ENCODE peak calls at places on chromosomes 5 and 9, in six cellular contexts. C, N, B, O, X and E are unnamed samples.

GRCh38 chr9:136023401-136024225 is 62.4 kb upstream of the UBAC1 start:
- DNase-seq in C (peak; percentile 43), O (no peak), N (no peak), B (peak; percentile 86), X (peak; percentile 66), E (no peak)

GRCh38 chr5:174900176-174900692 is 175.9 kb downstream of the MSX2 start:
- DNase-seq in O (no peak), C (no peak), B (no peak), N (no peak), X (no peak), E (peak; percentile 4)

GRCh38 chr5:102590467-102590866 is 91.7 kb upstream of the SLCO6A1 start:
- DNase-seq in X (no peak), C (no peak), N (no peak), O (no peak), B (no peak), E (no peak)

GRCh38 chr9:93267681-93268505 is 84.0 kb downstream of the WNK2 start:
- DNase-seq in X (no peak), O (no peak), C (no peak), B (peak; percentile 69), N (no peak), E (no peak)

GRCh38 chr5:170070556-170071412 is 34.9 kb upstream of the FOXI1 start:
- DNase-seq in O (peak; percentile 16), X (no peak), N (no peak), C (peak; percentile 56), B (no peak), E (peak; percentile 37)

GRCh38 chr9:69035438-69036316 is at the start of gene FXN:
- DNase-seq in C (peak; percentile 85), O (peak; percentile 56), B (peak; percentile 98), X (peak; percentile 86), N (peak; percentile 81), E (peak; percentile 85)

GRCh38 chr9:137237759-137238726 is 3.0 kb upstream of the TUBB4B start:
- DNase-seq in O (no peak), X (no peak), B (no peak), C (no peak), N (no peak), E (no peak)

GRCh38 chr9:4804531-4805016 is 11.8 kb downstream of the RCL1 start:
- DNase-seq in N (no peak), O (no peak), B (no peak), C (no peak), X (no peak), E (no peak)

GRCh38 chr5:143428155-143428554 is 24.7 kb upstream of the NR3C1 start:
- DNase-seq in B (no peak), C (no peak), O (no peak), X (no peak), N (no peak), E (no peak)

GRCh38 chr5:136631176-136631575 is 265.8 kb upstream of the TRPC7 start:
- DNase-seq in O (no peak), X (no peak), C (peak; percentile 40), B (no peak), N (no peak), E (no peak)

GRCh38 chr5:66856041-66856805 is 260.0 kb downstream of the MAST4 start:
- DNase-seq in X (no peak), B (peak; percentile 18), C (peak; percentile 58), N (no peak), O (no peak), E (no peak)

GRCh38 chr9:115194216-115194615 is 76.3 kb upstream of the TNC start:
- DNase-seq in O (no peak), N (no peak), X (no peak), B (no peak), C (no peak), E (no peak)

GRCh38 chr5:146344155-146345118 is 5.8 kb downstream of the POU4F3 start:
- DNase-seq in O (no peak), N (no peak), B (peak; percentile 82), X (no peak), C (no peak), E (no peak)

GRCh38 chr9:8863064-8863463 is 1063.5 kb upstream of the DMAC1 start:
- DNase-seq in O (no peak), X (no peak), N (no peak), B (no peak), C (no peak), E (no peak)

GRCh38 chr5:172525633-172526360 is 71.5 kb upstream of the SH3PXD2B start:
- DNase-seq in C (no peak), O (no peak), N (no peak), B (no peak), X (no peak), E (no peak)

GRCh38 chr9:95108777-95109176 is 208.7 kb downstream of the FANCC start:
- DNase-seq in C (no peak), N (no peak), X (no peak), O (no peak), B (no peak), E (no peak)

GRCh38 chr9:94300470-94301301 is 27.8 kb downstream of the NUTM2F start:
- DNase-seq in O (no peak), C (no peak), X (no peak), B (no peak), N (no peak), E (no peak)

GRCh38 chr5:173878224-173878967 is 9.8 kb upstream of the CPEB4 start:
- DNase-seq in C (peak; percentile 29), B (no peak), X (no peak), N (no peak), O (no peak), E (no peak)

GRCh38 chr5:31383734-31384133 is 148.2 kb downstream of the DROSHA start:
- DNase-seq in O (no peak), C (peak; percentile 39), N (no peak), X (no peak), B (no peak), E (no peak)

GRCh38 chr9:89463986-89464901 is 33.7 kb downstream of the SEMA4D start:
- DNase-seq in N (peak; percentile 92), C (no peak), X (no peak), O (no peak), B (peak; percentile 32), E (no peak)

GRCh38 chr5:103743455-103743854 is 180.9 kb upstream of the NUDT12 start:
- DNase-seq in X (no peak), O (no peak), C (no peak), N (no peak), B (no peak), E (no peak)
- H3K27me3 ChIP-seq in X (no peaks in the 10 kb centered on the region), O (no peaks in the 10 kb centered on the region), C (no peaks in the 10 kb centered on the region), N (no peaks in the 10 kb centered on the region), B (peaks cover 30% of the 10 kb centered on the region), E (no peaks in the 10 kb centered on the region)

GRCh38 chr9:113875917-113876805 is at the start of gene ZNF618:
- DNase-seq in O (no peak), B (peak; percentile 97), N (no peak), C (peak; percentile 42), X (peak; percentile 55), E (peak; percentile 62)
- H3K4me1 ChIP-seq in O (peaks cover 8% of the 10 kb centered on the region), B (peaks cover 25% of the 10 kb centered on the region), N (no peaks in the 10 kb centered on the region), C (peaks cover 27% of the 10 kb centered on the region), X (peaks cover 3% of the 10 kb centered on the region), E (peaks cover 14% of the 10 kb centered on the region)

GRCh38 chr5:1851290-1851934 is 31.3 kb downstream of the IRX4 start:
- DNase-seq in C (no peak), X (no peak), B (no peak), N (no peak), O (no peak), E (no peak)

GRCh38 chr5:1852324-1852947 is 30.3 kb downstream of the IRX4 start:
- DNase-seq in B (no peak), C (no peak), O (no peak), N (no peak), X (no peak), E (no peak)

GRCh38 chr5:1855075-1855474 is 27.6 kb downstream of the IRX4 start:
- DNase-seq in O (no peak), B (no peak), X (no peak), C (no peak), N (no peak), E (no peak)

GRCh38 chr5:1855573-1855972 is 27.2 kb downstream of the IRX4 start:
- DNase-seq in C (no peak), O (no peak), X (no peak), B (no peak), N (no peak), E (no peak)

GRCh38 chr5:1853531-1853930 is 29.2 kb downstream of the IRX4 start:
- DNase-seq in C (no peak), N (no peak), X (no peak), O (no peak), B (no peak), E (no peak)
- H3K27me3 ChIP-seq in C (peaks cover 17% of the 10 kb centered on the region), N (peaks cover 25% of the 10 kb centered on the region), X (no peaks in the 10 kb centered on the region), O (peaks cover 4% of the 10 kb centered on the region), B (peaks cover 34% of the 10 kb centered on the region), E (peaks cover 80% of the 10 kb centered on the region)

GRCh38 chr9:90808226-90808797 is 6.7 kb downstream of the SYK start:
- DNase-seq in N (no peak), O (no peak), B (no peak), C (no peak), X (no peak), E (no peak)

GRCh38 chr9:90802534-90802933 is 915 bp downstream of the SYK start:
- DNase-seq in X (no peak), B (no peak), O (no peak), C (no peak), N (no peak), E (no peak)

GRCh38 chr9:90807006-90807405 is 5.4 kb downstream of the SYK start:
- DNase-seq in O (no peak), B (no peak), C (no peak), X (no peak), N (no peak), E (no peak)

GRCh38 chr9:90803860-90804593 is 2.4 kb downstream of the SYK start:
- DNase-seq in C (no peak), O (no peak), N (no peak), B (no peak), X (no peak), E (peak; percentile 41)

GRCh38 chr9:90805006-90805993 is 3.7 kb downstream of the SYK start:
- DNase-seq in N (no peak), C (no peak), O (no peak), B (peak; percentile 83), X (no peak), E (peak; percentile 42)
- H3K4me1 ChIP-seq in N (no peaks in the 10 kb centered on the region), C (no peaks in the 10 kb centered on the region), O (peaks cover 16% of the 10 kb centered on the region), B (no peaks in the 10 kb centered on the region), X (no peaks in the 10 kb centered on the region), E (peaks cover 37% of the 10 kb centered on the region)

GRCh38 chr9:132743886-132744544 is 73.8 kb downstream of the GTF3C4 start:
- DNase-seq in O (no peak), C (no peak), N (no peak), B (no peak), X (no peak), E (peak; percentile 21)
- H3K27me3 ChIP-seq in O (no peaks in the 10 kb centered on the region), C (peaks cover 35% of the 10 kb centered on the region), N (peaks cover 23% of the 10 kb centered on the region), B (peaks cover 40% of the 10 kb centered on the region), X (no peaks in the 10 kb centered on the region), E (peaks cover 54% of the 10 kb centered on the region)